ENCODE peak calls at places on chromosomes 16 and 17, in four cellular contexts. O is SK-N-SH, S is H1, D is GM12891. Y is an unnamed sample.

GRCh38 chr16:30183961-30184429 is 593 bp downstream of the CORO1A start:
- DNase-seq in S (no peak), D (peak), O (peak), Y (peak)

GRCh38 chr16:89805136-89805905 is 11.1 kb downstream of the FANCA start:
- DNase-seq in S (no peak), D (no peak), O (no peak), Y (no peak)

GRCh38 chr16:86403541-86404163 is 106.7 kb upstream of the FOXF1 start:
- DNase-seq in D (no peak), O (no peak), S (no peak), Y (no peak)

GRCh38 chr17:9181640-9182039 is 160.3 kb downstream of the NTN1 start:
- DNase-seq in O (no peak), D (no peak), S (no peak), Y (no peak)

GRCh38 chr17:44362479-44362963 is 1.1 kb downstream of the FAM171A2 start:
- DNase-seq in O (peak), S (no peak), D (no peak), Y (no peak)

GRCh38 chr16:22217890-22218730 is 12.0 kb downstream of the EEF2K start:
- DNase-seq in O (no peak), D (peak), S (no peak), Y (peak)

GRCh38 chr16:30977502-30977901 is 7.5 kb upstream of the HSD3B7 start:
- DNase-seq in S (no peak), O (peak), D (no peak), Y (no peak)

GRCh38 chr17:45279898-45280297 is 18.0 kb upstream of the SPATA32 start:
- DNase-seq in O (no peak), D (no peak), S (no peak), Y (no peak)

GRCh38 chr16:80525420-80525819 is 15.4 kb upstream of the DYNLRB2 start:
- DNase-seq in D (no peak), O (no peak), S (no peak), Y (no peak)

GRCh38 chr17:7132511-7133094 is 18.0 kb upstream of the ASGR2 start:
- DNase-seq in S (peak), O (no peak), D (peak), Y (peak)

GRCh38 chr17:68539536-68540469 is 27.6 kb downstream of the PRKAR1A start:
- DNase-seq in O (no peak), S (no peak), D (peak), Y (no peak)

GRCh38 chr16:86300746-86301480 is 209.4 kb upstream of the FOXF1 start:
- DNase-seq in O (no peak), S (no peak), D (no peak), Y (no peak)

GRCh38 chr17:8442310-8442709 is 6.6 kb downstream of the NDEL1 start:
- DNase-seq in S (no peak), O (no peak), D (no peak), Y (no peak)

GRCh38 chr16:61195006-61195405 is 841.2 kb downstream of the CDH8 start:
- DNase-seq in D (no peak), S (no peak), O (no peak), Y (no peak)

GRCh38 chr16:50276801-50277560 is 10.6 kb downstream of the ADCY7 start:
- DNase-seq in D (no peak), S (no peak), O (no peak), Y (no peak)

GRCh38 chr16:51896013-51896412 is 650.9 kb downstream of the TOX3 start:
- DNase-seq in D (no peak), O (no peak), S (peak), Y (no peak)

GRCh38 chr17:36705651-36706436 is 104.5 kb downstream of the MRM1 start:
- DNase-seq in S (no peak), D (peak), O (peak), Y (peak)

GRCh38 chr17:2701161-2701995 is 10.2 kb downstream of the CLUH start:
- DNase-seq in S (no peak), D (peak), O (peak), Y (peak)

GRCh38 chr17:39655105-39655504 is 10.0 kb upstream of the TCAP start:
- DNase-seq in O (no peak), S (no peak), D (no peak), Y (no peak)

GRCh38 chr17:39653316-39653661 is 11.9 kb upstream of the TCAP start:
- DNase-seq in D (no peak), O (no peak), S (no peak), Y (no peak)

GRCh38 chr17:39651908-39652634 is 13.1 kb upstream of the TCAP start:
- DNase-seq in D (no peak), O (no peak), S (no peak), Y (no peak)

GRCh38 chr17:39652635-39653315 is 12.4 kb upstream of the TCAP start:
- DNase-seq in S (no peak), O (no peak), D (no peak), Y (no peak)

DNA sequence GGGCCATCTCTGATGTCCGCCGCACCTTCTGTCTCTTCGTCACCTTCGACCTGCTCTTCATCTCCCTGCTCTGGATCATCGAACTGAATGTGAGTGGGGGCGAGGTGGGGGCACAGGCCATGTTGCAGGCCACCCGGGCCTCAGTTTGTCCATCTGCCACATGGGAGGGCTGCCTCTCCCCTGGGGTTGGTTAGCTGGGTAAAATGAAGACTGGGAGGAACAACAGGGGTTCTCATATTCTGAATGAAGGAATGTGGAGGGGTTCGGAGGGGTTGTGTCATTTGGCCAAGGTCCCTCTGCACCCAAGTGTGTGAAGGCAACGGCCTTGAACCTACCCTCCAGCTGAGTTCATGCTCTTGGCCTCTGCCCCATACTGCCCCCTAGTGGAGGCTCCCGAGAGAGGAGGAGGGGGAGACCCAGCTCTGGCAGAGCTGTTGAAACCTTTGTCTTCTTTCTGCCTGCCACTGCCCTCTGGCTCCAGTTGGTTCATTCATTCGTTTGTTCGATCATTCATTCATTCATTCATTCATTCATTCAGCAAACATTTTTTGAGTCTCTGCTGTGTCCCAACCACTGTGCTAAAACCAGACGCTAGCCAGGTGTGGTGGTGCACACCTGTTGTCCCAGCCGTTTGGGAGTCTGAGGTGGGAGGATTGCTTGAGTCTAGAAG is 11.4 kb upstream of the TCAP start:
- DNase-seq in D (peak), O (peak), S (no peak), Y (peak)
- TF ChIP-seq TAF1 in D (no peak), O (no peak), S (no peak), Y (no peak)

DNA sequence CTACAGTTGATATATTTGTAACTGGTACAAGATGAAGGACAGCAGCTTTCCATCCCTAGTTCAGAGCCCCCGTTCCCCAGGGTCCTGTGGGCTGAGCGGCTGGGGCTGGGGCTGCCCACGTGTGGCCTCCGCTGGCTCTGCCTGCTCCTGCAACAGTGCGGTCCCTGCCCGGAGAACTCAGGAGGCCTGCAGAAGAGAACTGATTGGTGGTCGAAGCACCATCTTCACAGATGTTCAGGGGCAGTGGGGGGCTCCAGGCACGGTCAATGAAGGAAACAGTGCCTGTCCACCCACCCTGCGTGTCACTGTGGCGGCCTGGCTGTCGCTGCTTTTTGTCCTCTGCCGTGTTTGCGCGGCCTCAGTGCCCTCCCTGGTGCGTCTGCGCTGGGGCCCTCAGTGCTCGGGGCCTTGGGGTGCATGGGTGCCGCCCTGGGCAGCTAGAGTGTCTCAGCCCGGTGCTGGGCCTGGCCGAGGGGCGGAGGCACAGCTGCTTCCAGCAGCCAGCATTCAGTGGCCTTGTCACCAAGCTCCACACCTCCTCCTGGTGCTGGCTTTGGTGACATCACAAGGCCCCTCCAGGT is 4.2 kb upstream of the NUDT16L1 start:
- DNase-seq in S (no peak), D (no peak), O (no peak), Y (no peak)
- TF ChIP-seq POLR2AphosphoS5 in S (no peak), D (no peak), O (no peak), Y (no peak)

GRCh38 chr16:2519711-2520080 is 475 bp upstream of the AMDHD2 start:
- DNase-seq in O (no peak), S (no peak), D (no peak), Y (no peak)
- TF ChIP-seq TAF1 in O (no peak), S (no peak), D (no peak), Y (no peak)

DNA sequence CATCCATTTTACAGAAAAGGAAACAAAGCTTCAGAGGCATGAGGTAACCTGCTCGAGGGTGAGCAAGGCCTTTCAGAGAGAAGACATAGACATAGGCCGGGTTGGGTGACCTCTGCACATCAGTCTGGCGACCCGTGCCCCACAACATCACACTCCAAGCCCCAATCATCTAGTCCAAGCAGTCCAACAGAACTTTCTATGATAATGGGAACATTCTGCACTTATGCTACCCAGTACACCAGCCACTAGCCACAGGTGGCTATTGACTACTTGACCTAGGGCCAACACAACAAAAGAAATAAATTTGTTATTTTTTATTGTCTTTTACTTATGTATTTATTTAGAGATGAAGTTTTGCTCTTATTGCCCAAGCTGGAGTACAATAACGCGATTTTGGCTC is 20.8 kb downstream of the MYH11 start:
- DNase-seq in S (no peak), O (no peak), D (no peak), Y (no peak)
- TF ChIP-seq POLR2AphosphoS5 in S (no peak), O (no peak), D (no peak), Y (no peak)

GRCh38 chr17:19533718-19534561 is at the start of gene SLC47A1:
- DNase-seq in D (peak), O (peak), S (no peak), Y (peak)
- TF ChIP-seq TAF1 in D (no peak), O (no peak), S (no peak), Y (no peak)

Y was measured in GM12892.